ENCODE peak calls at places on chromosome 9, in seven cellular contexts. X is A549, H is cardiac muscle cell, B is lower lobe of right lung, W is right atrium auricular region, J is colonic mucosa, E is heart left ventricle. P is an unnamed sample.

GRCh38 chr9:16002816-16003215 is 450.0 kb downstream of the CCDC171 start:
- DNase-seq in X (no peak), W (no peak), H (peak; percentile 47), E (no peak), J (no peak), B (no peak), P (no peak)

GRCh38 chr9:6106576-6107339 is 91.3 kb upstream of the RANBP6 start:
- DNase-seq in X (peak; percentile 55), H (peak; percentile 69), W (no peak), B (no peak), E (peak; percentile 31), J (no peak), P (no peak)

GRCh38 chr9:110545705-110546104 is 33.8 kb downstream of the SVEP1 start:
- DNase-seq in E (peak; percentile 33), H (no peak), X (no peak), B (no peak), W (no peak), J (no peak), P (no peak)

GRCh38 chr9:120742951-120743416 is 28.7 kb upstream of the MEGF9 start:
- DNase-seq in H (peak; percentile 42), E (no peak), X (peak; percentile 71), B (no peak), J (no peak), W (peak; percentile 42), P (no peak)

GRCh38 chr9:94779101-94779500 is 52.6 kb downstream of the AOPEP start:
- DNase-seq in H (no peak), E (no peak), B (no peak), J (no peak), X (no peak), W (no peak), P (no peak)

GRCh38 chr9:98256632-98257218 is 1.3 kb upstream of the TBC1D2 start:
- DNase-seq in W (peak; percentile 50), E (no peak), H (no peak), X (no peak), J (no peak), B (no peak), P (no peak)

GRCh38 chr9:5632540-5632939 is 3.6 kb downstream of the RIC1 start:
- DNase-seq in B (no peak), H (no peak), X (no peak), W (no peak), J (no peak), E (no peak), P (no peak)

GRCh38 chr9:3857673-3858072 is 331.9 kb upstream of the RFX3 start:
- DNase-seq in E (no peak), B (no peak), W (no peak), H (no peak), J (no peak), X (no peak), P (no peak)

GRCh38 chr9:124322618-124323432 is 65.1 kb downstream of the NEK6 start:
- DNase-seq in E (no peak), W (no peak), X (no peak), H (peak; percentile 78), J (no peak), B (no peak), P (no peak)

GRCh38 chr9:104863180-104863883 is 64.6 kb downstream of the ABCA1 start:
- DNase-seq in E (no peak), H (peak; percentile 88), X (peak; percentile 75), W (no peak), J (peak; percentile 47), B (no peak), P (no peak)

GRCh38 chr9:16475996-16476395 is 394.5 kb downstream of the BNC2 start:
- DNase-seq in H (no peak), W (no peak), E (no peak), X (no peak), B (no peak), J (no peak), P (no peak)

GRCh38 chr9:27383524-27383923 is 86.6 kb upstream of the EQTN start:
- DNase-seq in J (no peak), B (no peak), E (no peak), H (no peak), W (no peak), X (no peak), P (no peak)

GRCh38 chr9:91426123-91426745 is 2.6 kb upstream of the NFIL3 start:
- DNase-seq in X (peak; percentile 67), W (no peak), J (no peak), B (no peak), E (no peak), H (peak; percentile 54), P (no peak)

GRCh38 chr9:116860509-116861120 is 173.5 kb downstream of the TRIM32 start:
- DNase-seq in B (peak; percentile 52), W (peak; percentile 68), J (peak; percentile 64), H (peak; percentile 77), E (peak; percentile 37), X (peak; percentile 76), P (no peak)

GRCh38 chr9:134396825-134397224 is 70.6 kb downstream of the RXRA start:
- DNase-seq in J (no peak), E (no peak), W (no peak), H (no peak), X (no peak), B (no peak), P (no peak)

GRCh38 chr9:21752003-21752402 is 50.4 kb upstream of the MTAP start:
- DNase-seq in J (no peak), B (no peak), W (no peak), X (no peak), H (no peak), E (no peak), P (no peak)

GRCh38 chr9:21334603-21334968 is 618 bp downstream of the KLHL9 start:
- DNase-seq in X (no peak), B (no peak), E (no peak), H (peak; percentile 28), J (no peak), W (no peak), P (no peak)

GRCh38 chr9:37984672-37985611 is 81.0 kb upstream of the SLC25A51 start:
- DNase-seq in X (no peak), H (peak; percentile 69), E (peak; percentile 72), J (peak; percentile 67), W (no peak), B (no peak), P (no peak)

GRCh38 chr9:12933957-12934356 is 159.1 kb downstream of the LURAP1L start:
- DNase-seq in W (no peak), X (no peak), J (no peak), B (no peak), E (no peak), H (no peak), P (no peak)

GRCh38 chr9:80020056-80020455 is 448.3 kb downstream of the TLE4 start:
- DNase-seq in H (no peak), B (no peak), J (no peak), X (no peak), W (no peak), E (no peak), P (no peak)

GRCh38 chr9:111572945-111573604 is 26.4 kb downstream of the PTGR1 start:
- DNase-seq in X (no peak), B (no peak), J (no peak), E (no peak), H (peak; percentile 97), W (no peak), P (no peak)

GRCh38 chr9:99253772-99254431 is 31.8 kb downstream of the SEC61B start:
- DNase-seq in E (no peak), J (no peak), W (no peak), B (no peak), X (no peak), H (no peak), P (no peak)

GRCh38 chr9:93136011-93136440 is 2.0 kb upstream of the NINJ1 start:
- DNase-seq in W (no peak), J (no peak), H (peak; percentile 42), X (no peak), B (no peak), E (no peak), P (no peak)

GRCh38 chr9:75001719-75002421 is 26.2 kb downstream of the CARNMT1 start:
- DNase-seq in X (peak; percentile 21), W (no peak), H (peak; percentile 93), B (no peak), J (peak; percentile 48), E (no peak), P (no peak)

GRCh38 chr9:124686918-124687317 is 84.2 kb downstream of the NR6A1 start:
- DNase-seq in E (no peak), H (no peak), X (no peak), W (no peak), B (no peak), J (no peak), P (no peak)

GRCh38 chr9:7209990-7210389 is 452.2 kb downstream of the KDM4C start:
- DNase-seq in J (no peak), E (no peak), B (no peak), H (no peak), W (no peak), X (no peak), P (no peak)

GRCh38 chr9:19085295-19085694 is 17.4 kb downstream of the HAUS6 start:
- DNase-seq in B (no peak), X (peak; percentile 37), E (no peak), H (peak; percentile 7), W (no peak), J (no peak), P (no peak)

GRCh38 chr9:124062172-124062571 is 50.6 kb downstream of the LHX2 start:
- DNase-seq in B (no peak), E (no peak), H (no peak), W (no peak), X (no peak), J (no peak), P (no peak)

GRCh38 chr9:107484117-107484723 is 5.3 kb downstream of the KLF4 start:
- DNase-seq in E (no peak), J (peak; percentile 64), X (peak; percentile 51), H (peak; percentile 90), B (no peak), W (no peak), P (no peak)

GRCh38 chr9:132141364-132141947 is 20.4 kb upstream of the NTNG2 start:
- DNase-seq in X (no peak), E (no peak), W (no peak), B (no peak), H (peak; percentile 40), J (no peak), P (no peak)
- H3K4me3 ChIP-seq in X (no peak overlapping the region), E (peak overlapping the region; percentile 10), W (no peak overlapping the region), B (peak overlapping the region; percentile 37), H (peak overlapping the region; percentile 5), J (no peak overlapping the region), P (peak overlapping the region; percentile 51)

GRCh38 chr9:129484325-129485000 is 136.4 kb downstream of the C9orf50 start:
- DNase-seq in J (no peak), B (no peak), W (no peak), E (no peak), H (no peak), X (no peak), P (no peak)
- H3K27ac ChIP-seq in J (peak overlapping the region; percentile 95), B (peak overlapping the region; percentile 100), W (peak overlapping the region; percentile 99), E (peak overlapping the region; percentile 100), H (peak overlapping the region; percentile 99), X (peak overlapping the region; percentile 100), P (peak overlapping the region; percentile 97)

DNA sequence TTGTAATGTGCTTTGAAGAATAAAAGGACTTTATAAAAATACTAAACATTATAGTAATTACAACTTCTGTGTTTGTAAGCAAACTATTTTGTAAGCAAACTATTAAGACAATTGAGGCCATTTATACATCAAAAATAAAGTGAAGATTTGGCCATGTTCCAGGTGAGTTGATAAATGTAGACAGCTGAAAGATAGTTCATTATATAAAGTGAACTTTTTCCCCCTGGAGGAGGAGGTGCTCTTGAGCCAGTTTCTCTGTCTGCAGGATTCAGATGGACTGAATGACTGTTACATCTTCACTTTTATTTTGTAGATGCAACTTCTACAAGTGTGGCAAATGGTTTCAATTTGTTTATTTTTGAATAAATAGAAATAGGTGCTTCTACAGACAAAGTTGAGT is 117.3 kb upstream of the TUT7 start:
- DNase-seq in J (no peak), E (no peak), X (no peak), H (no peak), B (no peak), W (no peak), P (no peak)
- TF ChIP-seq CTCF in J (no peak), E (no peak), X (no peak), H (no peak), B (no peak), W (no peak), P (no peak)

GRCh38 chr9:70519912-70520724 is 105.7 kb upstream of the KLF9 start:
- DNase-seq in B (no peak), W (no peak), X (no peak), J (no peak), H (no peak), E (no peak), P (no peak)
- H3K4me3 ChIP-seq in B (no peak overlapping the region), W (no peak overlapping the region), X (no peak overlapping the region), J (no peak overlapping the region), H (no peak overlapping the region), E (no peak overlapping the region), P (no peak overlapping the region)